ENCODE peak calls at places on chromosomes 16 and 17, in nine cellular contexts. One of them, this sample, is unnamed.
A peak's percentile ranks its signal among the peaks of the same experiment; 100 is the strongest.

GRCh38 chr17:38560503-38561318 is 45.0 kb downstream of the SRCIN1 start:
- DNase-seq in progenitor cell of endocrine pancreas: no peak
- DNase-seq in upper lobe of left lung: no peak
- DNase-seq in HFF-Myc: no peak
- DNase-seq in AG10803: peak; percentile 12
- DNase-seq in CD8-positive, alpha-beta T cell: no peak
- DNase-seq in GM12865: no peak
- DNase-seq in RWPE1: no peak
- DNase-seq in lower leg skin: no peak
- DNase-seq in this sample: no peak

GRCh38 chr16:24851700-24852099 is 5.9 kb downstream of the SLC5A11 start:
- DNase-seq in progenitor cell of endocrine pancreas: no peak
- DNase-seq in GM12865: no peak
- DNase-seq in lower leg skin: no peak
- DNase-seq in AG10803: no peak
- DNase-seq in HFF-Myc: no peak
- DNase-seq in upper lobe of left lung: no peak
- DNase-seq in CD8-positive, alpha-beta T cell: no peak
- DNase-seq in RWPE1: no peak
- DNase-seq in this sample: peak; percentile 37

GRCh38 chr17:21284319-21285163 is at the start of gene MAP2K3:
- DNase-seq in HFF-Myc: peak; percentile 88
- DNase-seq in GM12865: peak; percentile 99
- DNase-seq in upper lobe of left lung: peak; percentile 100
- DNase-seq in lower leg skin: peak; percentile 99
- DNase-seq in progenitor cell of endocrine pancreas: peak; percentile 97
- DNase-seq in AG10803: peak; percentile 99
- DNase-seq in RWPE1: peak; percentile 98
- DNase-seq in CD8-positive, alpha-beta T cell: peak; percentile 90
- DNase-seq in this sample: peak; percentile 96

GRCh38 chr16:84455031-84455430 is 49.4 kb downstream of the MEAK7 start:
- DNase-seq in CD8-positive, alpha-beta T cell: no peak
- DNase-seq in AG10803: no peak
- DNase-seq in lower leg skin: no peak
- DNase-seq in GM12865: no peak
- DNase-seq in HFF-Myc: no peak
- DNase-seq in RWPE1: no peak
- DNase-seq in upper lobe of left lung: no peak
- DNase-seq in progenitor cell of endocrine pancreas: no peak
- DNase-seq in this sample: no peak

GRCh38 chr17:33055171-33055611 is 63.5 kb downstream of the SPACA3 start:
- DNase-seq in progenitor cell of endocrine pancreas: no peak
- DNase-seq in upper lobe of left lung: no peak
- DNase-seq in RWPE1: no peak
- DNase-seq in HFF-Myc: no peak
- DNase-seq in CD8-positive, alpha-beta T cell: no peak
- DNase-seq in AG10803: no peak
- DNase-seq in GM12865: no peak
- DNase-seq in lower leg skin: no peak
- DNase-seq in this sample: no peak

GRCh38 chr16:89319883-89320716 is 102.6 kb downstream of the ZNF778 start:
- DNase-seq in CD8-positive, alpha-beta T cell: peak; percentile 17
- DNase-seq in lower leg skin: no peak
- DNase-seq in HFF-Myc: no peak
- DNase-seq in GM12865: peak; percentile 46
- DNase-seq in AG10803: peak; percentile 66
- DNase-seq in RWPE1: peak; percentile 82
- DNase-seq in upper lobe of left lung: no peak
- DNase-seq in progenitor cell of endocrine pancreas: no peak
- DNase-seq in this sample: peak; percentile 83

GRCh38 chr16:56743840-56744239 is 13.9 kb downstream of the NUP93 start:
- DNase-seq in RWPE1: no peak
- DNase-seq in HFF-Myc: peak; percentile 35
- DNase-seq in lower leg skin: peak; percentile 35
- DNase-seq in progenitor cell of endocrine pancreas: no peak
- DNase-seq in AG10803: peak; percentile 83
- DNase-seq in upper lobe of left lung: no peak
- DNase-seq in GM12865: no peak
- DNase-seq in CD8-positive, alpha-beta T cell: no peak
- DNase-seq in this sample: no peak

GRCh38 chr16:22016927-22017326 is 9.0 kb downstream of the MOSMO start:
- DNase-seq in HFF-Myc: no peak
- DNase-seq in CD8-positive, alpha-beta T cell: no peak
- DNase-seq in upper lobe of left lung: no peak
- DNase-seq in progenitor cell of endocrine pancreas: no peak
- DNase-seq in lower leg skin: no peak
- DNase-seq in GM12865: no peak
- DNase-seq in AG10803: no peak
- DNase-seq in RWPE1: no peak
- DNase-seq in this sample: no peak

GRCh38 chr17:66829883-66830282 is 5.0 kb upstream of the CACNG5 start:
- DNase-seq in CD8-positive, alpha-beta T cell: no peak
- DNase-seq in AG10803: no peak
- DNase-seq in lower leg skin: no peak
- DNase-seq in HFF-Myc: no peak
- DNase-seq in RWPE1: no peak
- DNase-seq in upper lobe of left lung: no peak
- DNase-seq in GM12865: no peak
- DNase-seq in progenitor cell of endocrine pancreas: no peak
- DNase-seq in this sample: no peak

GRCh38 chr17:520447-521167 is 168.0 kb upstream of the RPH3AL start:
- DNase-seq in AG10803: no peak
- DNase-seq in GM12865: no peak
- DNase-seq in lower leg skin: no peak
- DNase-seq in CD8-positive, alpha-beta T cell: no peak
- DNase-seq in progenitor cell of endocrine pancreas: no peak
- DNase-seq in upper lobe of left lung: peak; percentile 40
- DNase-seq in RWPE1: no peak
- DNase-seq in HFF-Myc: peak; percentile 77
- DNase-seq in this sample: no peak

GRCh38 chr17:29007456-29008455 is 1.9 kb upstream of the SEZ6 start:
- DNase-seq in AG10803: peak; percentile 17
- DNase-seq in RWPE1: peak; percentile 90
- DNase-seq in upper lobe of left lung: no peak
- DNase-seq in HFF-Myc: no peak
- DNase-seq in progenitor cell of endocrine pancreas: no peak
- DNase-seq in CD8-positive, alpha-beta T cell: no peak
- DNase-seq in lower leg skin: no peak
- DNase-seq in GM12865: no peak
- DNase-seq in this sample: no peak

GRCh38 chr16:49502136-49502881 is 128.7 kb downstream of the C16orf78 start:
- DNase-seq in GM12865: no peak
- DNase-seq in progenitor cell of endocrine pancreas: no peak
- DNase-seq in upper lobe of left lung: peak; percentile 8
- DNase-seq in AG10803: no peak
- DNase-seq in lower leg skin: no peak
- DNase-seq in CD8-positive, alpha-beta T cell: no peak
- DNase-seq in RWPE1: no peak
- DNase-seq in HFF-Myc: no peak
- DNase-seq in this sample: no peak

GRCh38 chr17:37148171-37148570 is 199.4 kb downstream of the AATF start:
- DNase-seq in RWPE1: no peak
- DNase-seq in progenitor cell of endocrine pancreas: no peak
- DNase-seq in lower leg skin: no peak
- DNase-seq in CD8-positive, alpha-beta T cell: no peak
- DNase-seq in HFF-Myc: no peak
- DNase-seq in upper lobe of left lung: no peak
- DNase-seq in GM12865: no peak
- DNase-seq in AG10803: no peak
- DNase-seq in this sample: no peak

GRCh38 chr17:15233022-15233805 is 31.9 kb downstream of the PMP22 start:
- DNase-seq in CD8-positive, alpha-beta T cell: no peak
- DNase-seq in GM12865: no peak
- DNase-seq in RWPE1: peak; percentile 42
- DNase-seq in AG10803: peak; percentile 68
- DNase-seq in progenitor cell of endocrine pancreas: no peak
- DNase-seq in HFF-Myc: peak; percentile 31
- DNase-seq in lower leg skin: no peak
- DNase-seq in upper lobe of left lung: peak; percentile 48
- DNase-seq in this sample: no peak
- TF ChIP-seq CTCF in CD8-positive, alpha-beta T cell: no peak
- TF ChIP-seq CTCF in GM12865: no peak
- TF ChIP-seq CTCF in RWPE1: no peak
- TF ChIP-seq CTCF in AG10803: peak; percentile 63
- TF ChIP-seq CTCF in progenitor cell of endocrine pancreas: no peak
- TF ChIP-seq CTCF in HFF-Myc: peak; percentile 47
- TF ChIP-seq CTCF in lower leg skin: no peak
- TF ChIP-seq CTCF in upper lobe of left lung: peak; percentile 36
- TF ChIP-seq CTCF in this sample: no peak

GRCh38 chr17:43645765-43646481 is 15.8 kb downstream of the MEOX1 start:
- DNase-seq in RWPE1: peak; percentile 46
- DNase-seq in HFF-Myc: no peak
- DNase-seq in upper lobe of left lung: peak; percentile 55
- DNase-seq in progenitor cell of endocrine pancreas: peak; percentile 31
- DNase-seq in lower leg skin: peak; percentile 76
- DNase-seq in CD8-positive, alpha-beta T cell: peak; percentile 6
- DNase-seq in AG10803: peak; percentile 49
- DNase-seq in GM12865: no peak
- DNase-seq in this sample: peak; percentile 24
- TF ChIP-seq CTCF in RWPE1: no peak
- TF ChIP-seq CTCF in HFF-Myc: no peak
- TF ChIP-seq CTCF in upper lobe of left lung: peak; percentile 40
- TF ChIP-seq CTCF in progenitor cell of endocrine pancreas: peak; percentile 43
- TF ChIP-seq CTCF in lower leg skin: no peak
- TF ChIP-seq CTCF in CD8-positive, alpha-beta T cell: no peak
- TF ChIP-seq CTCF in AG10803: no peak
- TF ChIP-seq CTCF in GM12865: no peak
- TF ChIP-seq CTCF in this sample: no peak

GRCh38 chr17:75240394-75241142 is 20.8 kb downstream of the GGA3 start:
- DNase-seq in RWPE1: no peak
- DNase-seq in GM12865: no peak
- DNase-seq in CD8-positive, alpha-beta T cell: no peak
- DNase-seq in lower leg skin: no peak
- DNase-seq in progenitor cell of endocrine pancreas: no peak
- DNase-seq in HFF-Myc: no peak
- DNase-seq in upper lobe of left lung: no peak
- DNase-seq in AG10803: peak; percentile 24
- DNase-seq in this sample: peak; percentile 53
- TF ChIP-seq CTCF in RWPE1: peak; percentile 38
- TF ChIP-seq CTCF in GM12865: peak; percentile 72
- TF ChIP-seq CTCF in CD8-positive, alpha-beta T cell: peak; percentile 46
- TF ChIP-seq CTCF in lower leg skin: no peak
- TF ChIP-seq CTCF in progenitor cell of endocrine pancreas: peak; percentile 65
- TF ChIP-seq CTCF in HFF-Myc: peak; percentile 89
- TF ChIP-seq CTCF in upper lobe of left lung: peak; percentile 40
- TF ChIP-seq CTCF in AG10803: peak; percentile 58
- TF ChIP-seq CTCF in this sample: no peak

DNA sequence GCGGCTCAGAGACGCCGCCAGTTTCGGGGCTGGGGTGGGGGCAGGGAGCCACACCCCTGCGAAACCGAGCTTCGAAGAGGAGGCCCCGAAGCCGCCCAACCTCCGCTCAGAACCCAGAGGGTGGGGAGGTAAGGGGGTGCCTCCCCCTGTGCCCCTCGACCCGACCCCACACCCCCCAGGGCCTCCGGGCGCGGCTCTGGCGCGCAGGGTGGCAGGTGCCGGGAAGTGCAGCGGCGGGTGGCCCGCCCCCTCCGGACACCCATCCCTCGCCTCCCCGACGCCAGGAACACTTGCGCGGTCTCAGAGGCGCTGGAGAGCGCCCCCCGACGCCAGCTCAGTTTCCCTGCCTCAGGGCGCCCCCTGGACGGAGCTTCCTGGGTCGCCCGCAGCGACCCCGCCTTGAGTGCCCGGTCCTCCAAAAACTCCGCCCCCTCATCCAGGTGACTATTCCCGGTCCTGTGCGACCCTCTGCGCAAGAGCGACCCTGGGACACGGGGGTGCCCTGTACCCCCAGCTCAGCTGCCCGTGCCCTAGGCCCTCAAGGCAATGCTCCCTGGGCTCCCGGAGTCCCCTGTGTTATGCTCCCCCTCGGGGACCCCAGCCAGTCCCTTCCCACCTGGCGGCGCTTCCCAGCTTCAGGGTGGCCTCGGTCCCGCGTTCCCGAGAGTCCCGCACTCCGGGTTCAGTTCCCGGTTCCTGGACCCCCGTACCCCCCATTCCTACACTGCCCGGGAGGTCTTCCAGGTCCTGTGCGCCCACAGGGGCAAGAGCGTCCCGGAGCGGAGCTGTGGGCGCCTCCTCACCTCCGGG is 562 bp downstream of the PPL start:
- DNase-seq in CD8-positive, alpha-beta T cell: no peak
- DNase-seq in GM12865: no peak
- DNase-seq in upper lobe of left lung: peak; percentile 74
- DNase-seq in progenitor cell of endocrine pancreas: peak; percentile 69
- DNase-seq in HFF-Myc: no peak
- DNase-seq in AG10803: no peak
- DNase-seq in RWPE1: peak; percentile 49
- DNase-seq in lower leg skin: no peak
- DNase-seq in this sample: peak; percentile 86
- TF ChIP-seq CTCF in CD8-positive, alpha-beta T cell: no peak
- TF ChIP-seq CTCF in GM12865: peak; percentile 14
- TF ChIP-seq CTCF in upper lobe of left lung: peak; percentile 45
- TF ChIP-seq CTCF in progenitor cell of endocrine pancreas: peak; percentile 58
- TF ChIP-seq CTCF in HFF-Myc: peak; percentile 10
- TF ChIP-seq CTCF in AG10803: peak; percentile 22
- TF ChIP-seq CTCF in RWPE1: peak; percentile 63
- TF ChIP-seq CTCF in lower leg skin: no peak
- TF ChIP-seq CTCF in this sample: peak; percentile 52

GRCh38 chr16:83118365-83118764 is 491.6 kb downstream of the CDH13 start:
- DNase-seq in CD8-positive, alpha-beta T cell: no peak
- DNase-seq in GM12865: no peak
- DNase-seq in HFF-Myc: no peak
- DNase-seq in AG10803: peak; percentile 57
- DNase-seq in lower leg skin: no peak
- DNase-seq in progenitor cell of endocrine pancreas: no peak
- DNase-seq in upper lobe of left lung: no peak
- DNase-seq in RWPE1: no peak
- DNase-seq in this sample: no peak

GRCh38 chr16:83115491-83116232 is 488.9 kb downstream of the CDH13 start:
- DNase-seq in RWPE1: no peak
- DNase-seq in AG10803: no peak
- DNase-seq in CD8-positive, alpha-beta T cell: no peak
- DNase-seq in HFF-Myc: no peak
- DNase-seq in progenitor cell of endocrine pancreas: no peak
- DNase-seq in upper lobe of left lung: peak; percentile 26
- DNase-seq in GM12865: no peak
- DNase-seq in lower leg skin: no peak
- DNase-seq in this sample: no peak

GRCh38 chr16:83113811-83114210 is 487.0 kb downstream of the CDH13 start:
- DNase-seq in GM12865: no peak
- DNase-seq in CD8-positive, alpha-beta T cell: no peak
- DNase-seq in progenitor cell of endocrine pancreas: no peak
- DNase-seq in upper lobe of left lung: no peak
- DNase-seq in AG10803: no peak
- DNase-seq in lower leg skin: no peak
- DNase-seq in HFF-Myc: no peak
- DNase-seq in RWPE1: no peak
- DNase-seq in this sample: no peak

GRCh38 chr16:83117810-83118209 is 491.0 kb downstream of the CDH13 start:
- DNase-seq in lower leg skin: no peak
- DNase-seq in upper lobe of left lung: no peak
- DNase-seq in RWPE1: no peak
- DNase-seq in progenitor cell of endocrine pancreas: no peak
- DNase-seq in AG10803: peak; percentile 36
- DNase-seq in GM12865: no peak
- DNase-seq in HFF-Myc: no peak
- DNase-seq in CD8-positive, alpha-beta T cell: no peak
- DNase-seq in this sample: no peak

GRCh38 chr16:83116274-83116892 is 489.6 kb downstream of the CDH13 start:
- DNase-seq in upper lobe of left lung: no peak
- DNase-seq in AG10803: peak; percentile 70
- DNase-seq in HFF-Myc: no peak
- DNase-seq in RWPE1: no peak
- DNase-seq in lower leg skin: no peak
- DNase-seq in GM12865: no peak
- DNase-seq in CD8-positive, alpha-beta T cell: no peak
- DNase-seq in progenitor cell of endocrine pancreas: no peak
- DNase-seq in this sample: no peak
- TF ChIP-seq CTCF in upper lobe of left lung: no peak
- TF ChIP-seq CTCF in AG10803: peak; percentile 3
- TF ChIP-seq CTCF in HFF-Myc: no peak
- TF ChIP-seq CTCF in RWPE1: no peak
- TF ChIP-seq CTCF in lower leg skin: no peak
- TF ChIP-seq CTCF in GM12865: no peak
- TF ChIP-seq CTCF in CD8-positive, alpha-beta T cell: no peak
- TF ChIP-seq CTCF in progenitor cell of endocrine pancreas: no peak
- TF ChIP-seq CTCF in this sample: no peak

This sample was measured in Calu3.